ENCODE peak calls at places on chromosomes 13 and 19, in six cellular contexts. One of them, this sample, is unnamed.

GRCh38 chr19:46125447-46125846 is 959 bp upstream of the IGFL3 start:
- DNase-seq in GM12878: no peak
- DNase-seq in H1: no peak
- DNase-seq in K562: no peak
- DNase-seq in GM12891: no peak
- DNase-seq in HepG2: no peak
- DNase-seq in this sample: no peak

GRCh38 chr13:27079421-27079958 is 92.1 kb downstream of the USP12 start:
- DNase-seq in GM12878: no peak
- DNase-seq in H1: no peak
- DNase-seq in K562: no peak
- DNase-seq in GM12891: no peak
- DNase-seq in HepG2: no peak
- DNase-seq in this sample: no peak

GRCh38 chr13:34357435-34358232 is 539.7 kb downstream of the RFC3 start:
- DNase-seq in GM12878: no peak
- DNase-seq in H1: no peak
- DNase-seq in K562: no peak
- DNase-seq in GM12891: no peak
- DNase-seq in HepG2: no peak
- DNase-seq in this sample: no peak

GRCh38 chr19:6678690-6679109 is 8.7 kb upstream of the TNFSF14 start:
- DNase-seq in GM12878: no peak
- DNase-seq in H1: no peak
- DNase-seq in K562: no peak
- DNase-seq in GM12891: no peak
- DNase-seq in HepG2: no peak
- DNase-seq in this sample: no peak

GRCh38 chr19:4800591-4801081 is 9.1 kb downstream of the FEM1A start:
- DNase-seq in GM12878: no peak
- DNase-seq in H1: no peak
- DNase-seq in K562: no peak
- DNase-seq in GM12891: no peak
- DNase-seq in HepG2: no peak
- DNase-seq in this sample: no peak

GRCh38 chr13:79686441-79686840 is 205.5 kb downstream of the NDFIP2 start:
- DNase-seq in GM12878: no peak
- DNase-seq in H1: no peak
- DNase-seq in K562: no peak
- DNase-seq in GM12891: no peak
- DNase-seq in HepG2: no peak
- DNase-seq in this sample: no peak

GRCh38 chr19:14113762-14114414 is 3.7 kb downstream of the PRKACA start:
- DNase-seq in GM12878: no peak
- DNase-seq in H1: peak; percentile 80
- DNase-seq in K562: peak; percentile 77
- DNase-seq in GM12891: no peak
- DNase-seq in HepG2: no peak
- DNase-seq in this sample: no peak

GRCh38 chr13:110420626-110421025 is 113.5 kb downstream of the COL4A2 start:
- DNase-seq in GM12878: no peak
- DNase-seq in H1: no peak
- DNase-seq in K562: no peak
- DNase-seq in GM12891: no peak
- DNase-seq in HepG2: no peak
- DNase-seq in this sample: no peak

GRCh38 chr13:75802161-75802560 is 166.0 kb downstream of the LMO7 start:
- DNase-seq in GM12878: no peak
- DNase-seq in H1: no peak
- DNase-seq in K562: no peak
- DNase-seq in GM12891: no peak
- DNase-seq in HepG2: no peak
- DNase-seq in this sample: no peak

GRCh38 chr13:75800545-75800944 is 164.4 kb downstream of the LMO7 start:
- DNase-seq in GM12878: no peak
- DNase-seq in H1: peak; percentile 37
- DNase-seq in K562: no peak
- DNase-seq in GM12891: no peak
- DNase-seq in HepG2: no peak
- DNase-seq in this sample: no peak

GRCh38 chr13:75801388-75801787 is 165.3 kb downstream of the LMO7 start:
- DNase-seq in GM12878: no peak
- DNase-seq in H1: no peak
- DNase-seq in K562: no peak
- DNase-seq in GM12891: no peak
- DNase-seq in HepG2: no peak
- DNase-seq in this sample: no peak

GRCh38 chr13:75803982-75804381 is 167.9 kb downstream of the LMO7 start:
- DNase-seq in GM12878: no peak
- DNase-seq in H1: no peak
- DNase-seq in K562: no peak
- DNase-seq in GM12891: no peak
- DNase-seq in HepG2: no peak
- DNase-seq in this sample: no peak

GRCh38 chr13:75803175-75803611 is 167.1 kb downstream of the LMO7 start:
- DNase-seq in GM12878: no peak
- DNase-seq in H1: peak; percentile 60
- DNase-seq in K562: no peak
- DNase-seq in GM12891: no peak
- DNase-seq in HepG2: no peak
- DNase-seq in this sample: no peak
- TF ChIP-seq POLR2AphosphoS5 in GM12878: no peak
- TF ChIP-seq POLR2AphosphoS5 in H1: no peak
- TF ChIP-seq POLR2AphosphoS5 in K562: no peak
- TF ChIP-seq POLR2AphosphoS5 in GM12891: no peak
- TF ChIP-seq POLR2AphosphoS5 in HepG2: no peak
- TF ChIP-seq POLR2AphosphoS5 in this sample: no peak

GRCh38 chr13:113960276-113960948 is 13.5 kb downstream of the C13orf46 start:
- DNase-seq in GM12878: no peak
- DNase-seq in H1: no peak
- DNase-seq in K562: no peak
- DNase-seq in GM12891: no peak
- DNase-seq in HepG2: no peak
- DNase-seq in this sample: no peak

GRCh38 chr13:113964251-113964995 is 9.5 kb downstream of the C13orf46 start:
- DNase-seq in GM12878: no peak
- DNase-seq in H1: no peak
- DNase-seq in K562: no peak
- DNase-seq in GM12891: no peak
- DNase-seq in HepG2: no peak
- DNase-seq in this sample: no peak

GRCh38 chr13:113962975-113963374 is 10.9 kb downstream of the C13orf46 start:
- DNase-seq in GM12878: no peak
- DNase-seq in H1: no peak
- DNase-seq in K562: no peak
- DNase-seq in GM12891: no peak
- DNase-seq in HepG2: no peak
- DNase-seq in this sample: no peak

GRCh38 chr13:113963376-113963775 is 10.5 kb downstream of the C13orf46 start:
- DNase-seq in GM12878: no peak
- DNase-seq in H1: no peak
- DNase-seq in K562: no peak
- DNase-seq in GM12891: no peak
- DNase-seq in HepG2: no peak
- DNase-seq in this sample: no peak

DNA sequence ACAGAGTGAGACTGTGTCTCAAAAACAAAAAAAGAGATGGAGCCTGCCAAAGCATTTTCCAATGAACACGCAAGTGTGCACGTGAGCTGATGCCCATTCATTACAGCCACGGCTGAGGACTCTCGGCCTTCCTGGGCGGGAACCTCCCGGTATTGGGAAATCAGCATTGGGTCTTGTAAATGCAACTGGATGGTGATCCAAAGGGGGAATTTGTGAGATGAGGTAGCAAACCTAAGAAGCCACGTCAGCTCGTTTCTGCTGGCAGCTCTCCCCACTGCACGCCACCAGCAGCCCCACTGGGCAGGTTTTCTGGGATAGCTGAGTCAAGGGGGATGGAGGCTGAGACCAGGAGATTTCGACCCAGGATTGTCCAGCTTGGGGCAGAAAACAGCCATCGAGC is 11.5 kb downstream of the C13orf46 start:
- DNase-seq in GM12878: no peak
- DNase-seq in H1: no peak
- DNase-seq in K562: no peak
- DNase-seq in GM12891: no peak
- DNase-seq in HepG2: no peak
- DNase-seq in this sample: no peak
- TF ChIP-seq TAF1 in GM12878: no peak
- TF ChIP-seq TAF1 in H1: no peak
- TF ChIP-seq TAF1 in K562: no peak
- TF ChIP-seq TAF1 in GM12891: no peak
- TF ChIP-seq TAF1 in HepG2: no peak
- TF ChIP-seq TAF1 in this sample: no peak

GRCh38 chr19:44741841-44742352 is 6.6 kb upstream of the BCL3 start:
- DNase-seq in GM12878: no peak
- DNase-seq in H1: no peak
- DNase-seq in K562: peak; percentile 56
- DNase-seq in GM12891: no peak
- DNase-seq in HepG2: peak; percentile 78
- DNase-seq in this sample: no peak
- TF ChIP-seq POLR2A in GM12878: no peak
- TF ChIP-seq POLR2A in H1: no peak
- TF ChIP-seq POLR2A in K562: no peak
- TF ChIP-seq POLR2A in GM12891: no peak
- TF ChIP-seq POLR2A in HepG2: no peak
- TF ChIP-seq POLR2A in this sample: no peak

DNA sequence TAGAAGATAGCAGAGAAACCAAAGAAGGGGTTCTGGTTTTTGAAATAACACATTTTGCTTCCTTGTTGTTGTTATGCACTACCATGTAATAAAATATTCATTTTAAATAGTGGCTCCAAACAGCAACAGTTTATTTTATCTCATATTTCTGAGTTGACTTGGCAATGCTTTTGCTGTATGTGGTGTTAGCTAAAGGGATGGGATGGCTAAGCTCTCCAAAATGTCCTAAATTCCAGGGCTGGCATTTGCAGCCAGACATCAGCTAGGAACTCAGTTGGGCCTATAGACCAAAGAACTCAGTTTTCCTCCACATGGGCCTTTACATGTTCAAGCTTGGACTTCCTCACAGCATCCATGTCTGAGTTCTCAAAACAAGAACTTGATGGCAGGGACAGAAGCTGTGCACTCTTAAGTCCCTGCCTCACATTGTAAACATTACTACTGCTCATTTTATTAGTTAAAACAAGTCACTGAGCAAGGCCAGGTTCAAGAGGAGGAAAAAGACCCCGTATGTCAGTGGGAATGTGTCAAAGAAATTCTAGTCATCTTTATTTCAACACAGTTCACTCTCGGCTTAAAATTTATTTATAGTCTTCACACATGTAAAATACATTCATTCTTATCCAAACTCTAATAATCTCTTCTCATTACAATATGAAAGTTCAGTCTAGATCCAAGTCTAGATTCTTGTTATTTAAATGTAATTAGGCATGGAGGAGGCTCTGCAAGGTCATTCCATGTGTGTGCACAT is 819.3 kb upstream of the PCDH20 start:
- DNase-seq in GM12878: no peak
- DNase-seq in H1: no peak
- DNase-seq in K562: no peak
- DNase-seq in GM12891: no peak
- DNase-seq in HepG2: no peak
- DNase-seq in this sample: no peak
- TF ChIP-seq POLR2AphosphoS5 in GM12878: no peak
- TF ChIP-seq POLR2AphosphoS5 in H1: no peak
- TF ChIP-seq POLR2AphosphoS5 in K562: no peak
- TF ChIP-seq POLR2AphosphoS5 in GM12891: no peak
- TF ChIP-seq POLR2AphosphoS5 in HepG2: no peak
- TF ChIP-seq POLR2AphosphoS5 in this sample: no peak

GRCh38 chr19:56912406-56912805 is 71.9 kb upstream of the PEG3 start:
- DNase-seq in GM12878: no peak
- DNase-seq in H1: no peak
- DNase-seq in K562: no peak
- DNase-seq in GM12891: no peak
- DNase-seq in HepG2: no peak
- DNase-seq in this sample: no peak
- TF ChIP-seq TAF1 in GM12878: no peak
- TF ChIP-seq TAF1 in H1: no peak
- TF ChIP-seq TAF1 in K562: no peak
- TF ChIP-seq TAF1 in GM12891: no peak
- TF ChIP-seq TAF1 in HepG2: no peak
- TF ChIP-seq TAF1 in this sample: no peak

DNA sequence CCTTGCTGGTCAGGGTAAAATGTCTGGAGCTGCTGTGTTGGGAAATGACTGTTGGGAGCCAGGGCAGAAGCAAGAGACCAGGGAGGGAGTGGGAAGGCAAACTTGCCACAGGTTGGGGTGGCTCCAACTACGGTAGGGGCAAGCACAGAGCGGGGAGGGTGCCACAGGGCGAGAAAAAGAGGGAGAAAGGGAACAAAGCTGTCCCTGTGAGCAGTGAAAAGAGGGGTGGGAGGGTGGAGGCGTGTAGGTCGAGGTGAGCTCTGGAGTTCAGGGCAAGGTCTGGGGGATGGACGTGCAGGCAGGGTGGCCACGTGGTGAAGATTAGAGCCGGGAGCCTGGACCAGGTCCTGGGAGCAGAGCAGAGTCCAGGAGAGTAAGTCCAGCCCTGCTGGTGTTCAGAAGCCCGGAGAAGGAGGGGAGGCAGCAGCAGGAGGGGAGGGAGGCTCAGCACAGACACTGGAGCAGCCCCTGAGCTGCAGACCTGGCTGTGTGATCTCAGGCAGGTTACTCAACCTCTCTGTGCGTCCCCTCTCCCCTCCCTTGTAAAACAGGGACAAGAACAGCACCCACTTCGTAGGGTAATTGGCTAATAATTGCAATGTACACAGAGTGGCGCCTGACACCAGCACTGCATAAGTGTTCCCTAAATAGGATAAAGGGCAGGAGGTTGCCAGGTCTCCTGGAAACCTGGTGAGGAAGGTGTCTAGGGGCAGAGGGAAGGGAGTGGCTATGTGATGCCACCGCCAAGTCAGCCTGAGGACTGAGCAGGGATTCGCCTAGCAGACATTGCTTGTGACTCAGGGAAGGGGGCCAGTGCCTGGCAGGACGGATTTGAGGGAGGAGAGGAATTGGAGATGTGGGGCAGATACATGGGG is 3.2 kb upstream of the POLR2E start:
- DNase-seq in GM12878: no peak
- DNase-seq in H1: no peak
- DNase-seq in K562: no peak
- DNase-seq in GM12891: no peak
- DNase-seq in HepG2: peak; percentile 94
- DNase-seq in this sample: no peak
- TF ChIP-seq POLR2A in GM12878: no peak
- TF ChIP-seq POLR2A in H1: no peak
- TF ChIP-seq POLR2A in K562: no peak
- TF ChIP-seq POLR2A in GM12891: no peak
- TF ChIP-seq POLR2A in HepG2: peak; percentile 71
- TF ChIP-seq POLR2A in this sample: no peak